ENCODE peak calls at places on chromosomes 5 and 9, in nine cellular contexts. One of them, this sample, is unnamed.

GRCh38 chr5:151141535-151141934 is 16.0 kb downstream of the ANXA6 start:
- DNase-seq in T follicular helper cell: peak; percentile 33
- DNase-seq in LoVo: no peak
- DNase-seq in thoracic aorta: no peak
- DNase-seq in ascending aorta: no peak
- DNase-seq in retina: peak; percentile 10
- DNase-seq in H54: no peak
- DNase-seq in stimulated activated CD4-positive, alpha-beta T cell treated with anti-CD3 and anti-CD28 coated beads, Interleukin-2, amount 100 ng/mL, for 48 hours: no peak
- DNase-seq in AG09309: no peak
- DNase-seq in this sample: no peak

GRCh38 chr9:37921546-37922300 is 17.8 kb upstream of the SLC25A51 start:
- DNase-seq in thoracic aorta: no peak
- DNase-seq in LoVo: no peak
- DNase-seq in ascending aorta: no peak
- DNase-seq in retina: peak; percentile 16
- DNase-seq in stimulated activated CD4-positive, alpha-beta T cell treated with anti-CD3 and anti-CD28 coated beads, Interleukin-2, amount 100 ng/mL, for 48 hours: no peak
- DNase-seq in T follicular helper cell: no peak
- DNase-seq in AG09309: no peak
- DNase-seq in H54: no peak
- DNase-seq in this sample: no peak

GRCh38 chr5:21058290-21058689 is 1070.3 kb upstream of the CDH18 start:
- DNase-seq in ascending aorta: no peak
- DNase-seq in T follicular helper cell: no peak
- DNase-seq in stimulated activated CD4-positive, alpha-beta T cell treated with anti-CD3 and anti-CD28 coated beads, Interleukin-2, amount 100 ng/mL, for 48 hours: no peak
- DNase-seq in AG09309: no peak
- DNase-seq in H54: no peak
- DNase-seq in retina: no peak
- DNase-seq in LoVo: no peak
- DNase-seq in thoracic aorta: no peak
- DNase-seq in this sample: no peak

GRCh38 chr9:113910036-113910639 is 34.0 kb downstream of the ZNF618 start:
- DNase-seq in stimulated activated CD4-positive, alpha-beta T cell treated with anti-CD3 and anti-CD28 coated beads, Interleukin-2, amount 100 ng/mL, for 48 hours: no peak
- DNase-seq in H54: no peak
- DNase-seq in thoracic aorta: no peak
- DNase-seq in T follicular helper cell: no peak
- DNase-seq in retina: no peak
- DNase-seq in ascending aorta: no peak
- DNase-seq in AG09309: no peak
- DNase-seq in LoVo: no peak
- DNase-seq in this sample: no peak

GRCh38 chr5:68240771-68241170 is 25.2 kb downstream of the PIK3R1 start:
- DNase-seq in LoVo: no peak
- DNase-seq in H54: no peak
- DNase-seq in AG09309: no peak
- DNase-seq in thoracic aorta: no peak
- DNase-seq in T follicular helper cell: no peak
- DNase-seq in stimulated activated CD4-positive, alpha-beta T cell treated with anti-CD3 and anti-CD28 coated beads, Interleukin-2, amount 100 ng/mL, for 48 hours: no peak
- DNase-seq in ascending aorta: no peak
- DNase-seq in retina: no peak
- DNase-seq in this sample: no peak

GRCh38 chr5:51397996-51398395 is 14.7 kb downstream of the ISL1 start:
- DNase-seq in retina: peak; percentile 45
- DNase-seq in thoracic aorta: no peak
- DNase-seq in stimulated activated CD4-positive, alpha-beta T cell treated with anti-CD3 and anti-CD28 coated beads, Interleukin-2, amount 100 ng/mL, for 48 hours: no peak
- DNase-seq in LoVo: no peak
- DNase-seq in H54: no peak
- DNase-seq in T follicular helper cell: no peak
- DNase-seq in AG09309: no peak
- DNase-seq in ascending aorta: no peak
- DNase-seq in this sample: no peak

GRCh38 chr9:126062158-126062929 is 264.3 kb upstream of the MVB12B start:
- DNase-seq in thoracic aorta: no peak
- DNase-seq in retina: no peak
- DNase-seq in H54: no peak
- DNase-seq in AG09309: no peak
- DNase-seq in ascending aorta: no peak
- DNase-seq in LoVo: no peak
- DNase-seq in T follicular helper cell: no peak
- DNase-seq in stimulated activated CD4-positive, alpha-beta T cell treated with anti-CD3 and anti-CD28 coated beads, Interleukin-2, amount 100 ng/mL, for 48 hours: no peak
- DNase-seq in this sample: no peak

GRCh38 chr9:135505406-135506187 is 5.1 kb downstream of the MRPS2 start:
- DNase-seq in T follicular helper cell: no peak
- DNase-seq in LoVo: no peak
- DNase-seq in H54: no peak
- DNase-seq in stimulated activated CD4-positive, alpha-beta T cell treated with anti-CD3 and anti-CD28 coated beads, Interleukin-2, amount 100 ng/mL, for 48 hours: no peak
- DNase-seq in ascending aorta: no peak
- DNase-seq in AG09309: no peak
- DNase-seq in thoracic aorta: no peak
- DNase-seq in retina: no peak
- DNase-seq in this sample: no peak

GRCh38 chr9:86175743-86176456 is 76.5 kb upstream of the GOLM1 start:
- DNase-seq in ascending aorta: no peak
- DNase-seq in AG09309: no peak
- DNase-seq in thoracic aorta: no peak
- DNase-seq in stimulated activated CD4-positive, alpha-beta T cell treated with anti-CD3 and anti-CD28 coated beads, Interleukin-2, amount 100 ng/mL, for 48 hours: no peak
- DNase-seq in LoVo: no peak
- DNase-seq in T follicular helper cell: no peak
- DNase-seq in H54: no peak
- DNase-seq in retina: no peak
- DNase-seq in this sample: no peak

GRCh38 chr5:116740771-116741170 is 166.1 kb upstream of the SEMA6A start:
- DNase-seq in AG09309: no peak
- DNase-seq in ascending aorta: no peak
- DNase-seq in T follicular helper cell: no peak
- DNase-seq in H54: no peak
- DNase-seq in thoracic aorta: no peak
- DNase-seq in retina: no peak
- DNase-seq in LoVo: no peak
- DNase-seq in stimulated activated CD4-positive, alpha-beta T cell treated with anti-CD3 and anti-CD28 coated beads, Interleukin-2, amount 100 ng/mL, for 48 hours: no peak
- DNase-seq in this sample: no peak

This sample was measured in PC-3.